ENCODE peak calls at places on chromosomes 16 and 17, in ten cellular contexts. M is Calu3, T is fibroblast of mammary gland, E is lower leg skin, Y is PC-3, Q is body of pancreas, R is dorsolateral prefrontal cortex, K is mucosa of descending colon, W is sigmoid colon, A is heart right ventricle. G is an unnamed sample.

GRCh38 chr16:80519189-80519588 is 21.6 kb upstream of the DYNLRB2 start:
- DNase-seq in K (no peak), A (no peak), E (no peak), Y (no peak), M (no peak), T (no peak), Q (no peak), W (no peak), R (no peak), G (no peak)

GRCh38 chr17:71023631-71024030 is 854.3 kb downstream of the KCNJ2 start:
- DNase-seq in A (no peak), K (no peak), M (no peak), R (no peak), T (no peak), E (no peak), W (no peak), Y (peak; percentile 9), Q (no peak), G (peak; percentile 1)

GRCh38 chr16:82011199-82011641 is at the start of gene SDR42E1:
- DNase-seq in A (no peak), M (peak; percentile 89), Q (peak; percentile 82), T (no peak), Y (no peak), R (no peak), E (no peak), K (peak; percentile 88), W (no peak), G (peak; percentile 86)

GRCh38 chr17:27577124-27577761 is 53.7 kb upstream of the LGALS9 start:
- DNase-seq in A (no peak), M (no peak), T (peak; percentile 62), K (no peak), Y (peak; percentile 59), R (peak; percentile 74), E (no peak), Q (peak; percentile 67), W (no peak), G (peak; percentile 36)

GRCh38 chr16:10387378-10387681 is 1.5 kb downstream of the ATF7IP2 start:
- DNase-seq in K (no peak), Q (no peak), R (no peak), W (no peak), M (no peak), E (no peak), T (no peak), A (no peak), Y (no peak), G (no peak)

GRCh38 chr17:17227608-17228520 is 9.1 kb downstream of the FLCN start:
- DNase-seq in Q (no peak), W (peak; percentile 53), Y (no peak), R (no peak), K (no peak), A (peak; percentile 60), E (no peak), T (no peak), M (no peak), G (no peak)

GRCh38 chr16:1979271-1980025 is 1.8 kb downstream of the NOXO1 start:
- DNase-seq in K (peak; percentile 95), T (peak; percentile 15), W (no peak), R (no peak), Y (peak; percentile 85), E (no peak), A (no peak), Q (peak; percentile 87), M (peak; percentile 97), G (peak; percentile 97)

GRCh38 chr17:37551788-37552187 is 57.4 kb downstream of the SYNRG start:
- DNase-seq in Q (no peak), M (no peak), T (no peak), R (no peak), Y (no peak), K (no peak), W (no peak), A (no peak), E (no peak), G (peak; percentile 93)

GRCh38 chr17:76473541-76473985 is 6.2 kb downstream of the AANAT start:
- DNase-seq in K (no peak), T (no peak), E (no peak), R (no peak), M (no peak), A (no peak), Y (no peak), W (no peak), Q (no peak), G (no peak)

GRCh38 chr16:23013484-23013883 is 135.8 kb downstream of the USP31 start:
- DNase-seq in R (no peak), K (no peak), Q (no peak), W (no peak), T (peak; percentile 11), Y (peak; percentile 7), A (no peak), E (no peak), M (peak; percentile 13), G (peak; percentile 13)
- TF ChIP-seq CTCF in R (peak; percentile 22), K (no peak), Q (no peak), W (no peak), T (no peak), Y (peak; percentile 33), A (no peak), E (no peak), M (no peak), G (peak; percentile 28)

GRCh38 chr17:63622571-63623390 is 564 bp downstream of the MAP3K3 start:
- DNase-seq in M (peak; percentile 68), Y (peak; percentile 58), E (peak; percentile 95), K (peak; percentile 86), T (peak; percentile 54), A (peak; percentile 77), R (peak; percentile 49), Q (peak; percentile 76), W (peak; percentile 86), G (peak; percentile 50)

GRCh38 chr17:63623786-63624185 is 1.6 kb downstream of the MAP3K3 start:
- DNase-seq in E (no peak), M (no peak), Q (no peak), A (no peak), T (no peak), W (no peak), Y (no peak), K (no peak), R (no peak), G (no peak)

GRCh38 chr17:63621229-63621683 is 961 bp upstream of the MAP3K3 start:
- DNase-seq in Q (no peak), E (no peak), A (no peak), W (no peak), Y (no peak), M (no peak), T (no peak), K (no peak), R (no peak), G (no peak)

GRCh38 chr17:63626551-63627228 is 4.5 kb downstream of the MAP3K3 start:
- DNase-seq in K (no peak), T (peak; percentile 22), M (no peak), E (no peak), Y (peak; percentile 22), W (no peak), Q (no peak), A (no peak), R (no peak), G (peak; percentile 13)

GRCh38 chr17:63621684-63622570 is at the start of gene MAP3K3:
- DNase-seq in E (peak; percentile 100), R (peak; percentile 100), W (peak; percentile 100), T (peak; percentile 100), M (peak; percentile 94), Y (peak; percentile 100), A (peak; percentile 98), K (peak; percentile 97), Q (peak; percentile 98), G (peak; percentile 100)
- TF ChIP-seq CTCF in E (no peak), R (peak; percentile 40), W (no peak), T (no peak), M (no peak), Y (no peak), A (peak; percentile 52), K (peak; percentile 27), Q (no peak), G (peak; percentile 20)

GRCh38 chr17:69462010-69462409 is 47.5 kb downstream of the MAP2K6 start:
- DNase-seq in M (no peak), Q (no peak), R (no peak), Y (no peak), K (no peak), A (no peak), E (no peak), T (no peak), W (no peak), G (no peak)
- TF ChIP-seq CTCF in M (no peak), Q (no peak), R (peak; percentile 13), Y (no peak), K (no peak), A (no peak), E (no peak), T (no peak), W (no peak), G (no peak)

DNA sequence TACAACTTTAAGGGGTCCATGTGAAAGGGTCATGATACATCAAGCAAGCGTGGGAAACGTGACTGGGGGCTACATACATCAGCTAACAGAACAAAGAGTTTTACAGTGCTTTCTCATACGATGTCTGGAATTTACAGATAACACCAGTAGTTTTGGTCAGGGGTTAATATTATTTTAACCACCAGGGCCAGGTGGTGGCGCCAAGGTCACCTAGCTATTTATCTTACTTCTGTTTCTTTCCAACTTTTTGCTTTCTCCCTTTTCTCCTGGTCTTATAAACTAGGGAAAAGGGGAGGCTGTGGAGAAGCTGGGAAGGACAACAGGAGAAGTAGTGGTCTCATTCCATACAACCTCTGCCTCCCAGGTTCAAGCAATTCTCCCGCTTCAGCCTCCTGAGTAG is 37.9 kb downstream of the CLEC3A start:
- DNase-seq in Q (no peak), T (no peak), K (no peak), R (no peak), M (no peak), E (no peak), Y (no peak), W (no peak), A (no peak), G (no peak)
- TF ChIP-seq CTCF in Q (no peak), T (no peak), K (no peak), R (no peak), M (no peak), E (no peak), Y (no peak), W (no peak), A (no peak), G (no peak)

GRCh38 chr17:7634384-7634783 is 4.4 kb downstream of the SHBG start:
- DNase-seq in W (no peak), T (peak; percentile 49), M (peak; percentile 24), Y (peak; percentile 38), E (no peak), Q (peak; percentile 34), R (no peak), K (peak; percentile 61), A (peak; percentile 66), G (peak; percentile 23)
- TF ChIP-seq CTCF in W (peak; percentile 41), T (peak; percentile 66), M (no peak), Y (peak; percentile 54), E (no peak), Q (peak; percentile 25), R (peak; percentile 51), K (no peak), A (peak; percentile 67), G (peak; percentile 38)